ENCODE peak calls at places on chromosomes 3 and 15, in eight cellular contexts. C is aorta, Y is cardiac fibroblast, F is dorsolateral prefrontal cortex, Z is AG09309, T is mammary epithelial cell, B is tibial nerve, P is AG10803. J is an unnamed sample.
A peak's percentile ranks its signal among the peaks of the same experiment; 100 is the strongest.

GRCh38 chr3:87766736-87767135 is 292.1 kb downstream of the CGGBP1 start:
- DNase-seq in C (no peak), Y (no peak), F (no peak), Z (no peak), T (no peak), B (no peak), P (no peak), J (no peak)

GRCh38 chr3:13762931-13763330 is 116.9 kb downstream of the WNT7A start:
- DNase-seq in C (no peak), Y (no peak), F (no peak), Z (no peak), T (no peak), B (no peak), P (no peak), J (no peak)

GRCh38 chr3:48561045-48561736 is 2.4 kb downstream of the UCN2 start:
- DNase-seq in C (peak; percentile 89), Y (peak; percentile 66), F (no peak), Z (no peak), T (no peak), B (no peak), P (peak; percentile 39), J (no peak)

GRCh38 chr15:49530106-49530505 is 90.5 kb downstream of the FAM227B start:
- DNase-seq in C (no peak), Y (no peak), F (no peak), Z (peak; percentile 20), T (peak; percentile 16), B (no peak), P (peak; percentile 50), J (no peak)

GRCh38 chr3:136624894-136625815 is 127.0 kb downstream of the STAG1 start:
- DNase-seq in C (no peak), Y (no peak), F (no peak), Z (no peak), T (peak; percentile 27), B (no peak), P (no peak), J (no peak)

GRCh38 chr15:55630921-55631320 is 42.8 kb upstream of the PYGO1 start:
- DNase-seq in C (no peak), Y (no peak), F (no peak), Z (no peak), T (no peak), B (no peak), P (no peak), J (no peak)

GRCh38 chr3:150277444-150277843 is 130.7 kb upstream of the TSC22D2 start:
- DNase-seq in C (no peak), Y (no peak), F (no peak), Z (no peak), T (no peak), B (no peak), P (no peak), J (no peak)

GRCh38 chr15:72070817-72071447 is 47.0 kb downstream of the MYO9A start:
- DNase-seq in C (no peak), Y (no peak), F (no peak), Z (no peak), T (no peak), B (no peak), P (no peak), J (no peak)

GRCh38 chr3:36774072-36774471 is 9.7 kb upstream of the DCLK3 start:
- DNase-seq in C (no peak), Y (peak; percentile 7), F (no peak), Z (no peak), T (no peak), B (no peak), P (peak; percentile 37), J (no peak)

GRCh38 chr3:171173732-171174131 is 147.2 kb upstream of the SLC2A2 start:
- DNase-seq in C (no peak), Y (no peak), F (peak; percentile 72), Z (no peak), T (no peak), B (no peak), P (no peak), J (no peak)

GRCh38 chr3:31534036-31534435 is 1.3 kb downstream of the STT3B start:
- DNase-seq in C (no peak), Y (peak; percentile 12), F (no peak), Z (no peak), T (peak; percentile 27), B (no peak), P (peak; percentile 16), J (no peak)

GRCh38 chr3:154775821-154776548 is 304.1 kb upstream of the MME start:
- DNase-seq in C (no peak), Y (no peak), F (no peak), Z (no peak), T (no peak), B (no peak), P (no peak), J (no peak)

GRCh38 chr3:157794771-157795170 is 291.6 kb upstream of the VEPH1 start:
- DNase-seq in C (no peak), Y (peak; percentile 54), F (no peak), Z (peak; percentile 61), T (peak; percentile 50), B (no peak), P (peak; percentile 83), J (no peak)

GRCh38 chr3:112639451-112640332 is 1.3 kb downstream of the CCDC80 start:
- DNase-seq in C (no peak), Y (peak; percentile 61), F (no peak), Z (no peak), T (no peak), B (no peak), P (peak; percentile 66), J (no peak)

GRCh38 chr15:78055923-78056713 is 21.4 kb downstream of the TBC1D2B start:
- DNase-seq in C (no peak), Y (no peak), F (no peak), Z (no peak), T (peak; percentile 30), B (no peak), P (no peak), J (no peak)

GRCh38 chr15:25635190-25635589 is 196.4 kb upstream of the UBE3A start:
- DNase-seq in C (no peak), Y (no peak), F (no peak), Z (no peak), T (no peak), B (no peak), P (no peak), J (no peak)

GRCh38 chr3:183490653-183491052 is 62.2 kb upstream of the MCF2L2 start:
- DNase-seq in C (no peak), Y (no peak), F (no peak), Z (no peak), T (peak; percentile 83), B (no peak), P (no peak), J (peak; percentile 21)

GRCh38 chr3:129994883-129995559 is 20.5 kb downstream of the TRH start:
- DNase-seq in C (no peak), Y (no peak), F (no peak), Z (no peak), T (peak; percentile 75), B (no peak), P (no peak), J (no peak)
- H3K4me3 ChIP-seq in C (no peak overlapping the region), Y (no peak overlapping the region), F (no peak overlapping the region), Z (no peak overlapping the region), T (no peak overlapping the region), B (no peak overlapping the region), P (no peak overlapping the region), J (no peak overlapping the region)

DNA sequence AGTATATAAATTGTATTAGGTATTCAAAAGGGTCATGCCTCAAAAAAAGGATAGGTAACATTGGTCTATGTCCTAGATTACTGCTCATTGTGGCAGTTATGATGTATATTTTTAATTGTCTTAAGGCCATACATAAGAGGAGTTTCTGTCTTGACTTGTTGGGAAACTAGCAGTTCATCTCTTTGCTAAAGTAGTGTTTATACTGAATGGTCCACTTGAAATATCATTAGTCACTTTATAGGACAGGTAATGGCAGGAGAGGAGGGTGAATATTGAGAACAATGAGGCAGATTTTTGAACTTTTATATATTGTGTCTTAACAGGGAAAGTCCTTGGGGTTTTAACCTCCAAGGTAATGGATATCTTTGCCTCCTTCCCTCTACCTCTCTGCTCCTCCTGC is 58.4 kb downstream of the TP63 start:
- DNase-seq in C (no peak), Y (no peak), F (no peak), Z (no peak), T (peak; percentile 59), B (no peak), P (no peak), J (no peak)
- H3K4me3 ChIP-seq in C (no peak overlapping the region), Y (no peak overlapping the region), F (no peak overlapping the region), Z (no peak overlapping the region), T (no peak overlapping the region), B (no peak overlapping the region), P (no peak overlapping the region), J (no peak overlapping the region)

GRCh38 chr3:184511741-184512140 is 49.8 kb upstream of the EPHB3 start:
- DNase-seq in C (no peak), Y (no peak), F (no peak), Z (no peak), T (no peak), B (no peak), P (no peak), J (no peak)

GRCh38 chr3:184508938-184509337 is 52.6 kb upstream of the EPHB3 start:
- DNase-seq in C (no peak), Y (no peak), F (no peak), Z (no peak), T (no peak), B (no peak), P (no peak), J (no peak)

GRCh38 chr3:184513276-184514150 is 48.1 kb upstream of the EPHB3 start:
- DNase-seq in C (peak; percentile 94), Y (peak; percentile 83), F (peak; percentile 71), Z (no peak), T (peak; percentile 63), B (peak; percentile 91), P (peak; percentile 67), J (peak; percentile 97)

GRCh38 chr3:184512621-184513020 is 49.0 kb upstream of the EPHB3 start:
- DNase-seq in C (no peak), Y (no peak), F (no peak), Z (no peak), T (no peak), B (no peak), P (no peak), J (no peak)

GRCh38 chr3:184514151-184514490 is 47.5 kb upstream of the EPHB3 start:
- DNase-seq in C (no peak), Y (no peak), F (no peak), Z (no peak), T (no peak), B (no peak), P (no peak), J (no peak)
- H3K4me3 ChIP-seq in C (no peak overlapping the region), Y (no peak overlapping the region), F (peak overlapping the region; percentile 54), Z (no peak overlapping the region), T (no peak overlapping the region), B (peak overlapping the region; percentile 40), P (peak overlapping the region; percentile 31), J (no peak overlapping the region)

GRCh38 chr15:99931703-99932603 is 198.7 kb upstream of the LYSMD4 start:
- DNase-seq in C (no peak), Y (no peak), F (no peak), Z (no peak), T (peak; percentile 9), B (no peak), P (no peak), J (peak; percentile 36)

GRCh38 chr15:99930696-99931095 is 197.5 kb upstream of the LYSMD4 start:
- DNase-seq in C (no peak), Y (no peak), F (no peak), Z (no peak), T (no peak), B (no peak), P (no peak), J (peak; percentile 50)

GRCh38 chr15:99925661-99926461 is 192.6 kb upstream of the LYSMD4 start:
- DNase-seq in C (peak; percentile 88), Y (peak; percentile 11), F (no peak), Z (no peak), T (peak; percentile 46), B (no peak), P (no peak), J (peak; percentile 96)

GRCh38 chr15:99928429-99928981 is 195.3 kb upstream of the LYSMD4 start:
- DNase-seq in C (peak; percentile 92), Y (peak; percentile 86), F (peak; percentile 81), Z (peak; percentile 18), T (peak; percentile 65), B (peak; percentile 74), P (peak; percentile 68), J (peak; percentile 97)

GRCh38 chr15:99929266-99929665 is 196.0 kb upstream of the LYSMD4 start:
- DNase-seq in C (no peak), Y (no peak), F (no peak), Z (no peak), T (no peak), B (no peak), P (no peak), J (peak; percentile 14)
- H3K4me3 ChIP-seq in C (no peak overlapping the region), Y (no peak overlapping the region), F (no peak overlapping the region), Z (no peak overlapping the region), T (no peak overlapping the region), B (no peak overlapping the region), P (no peak overlapping the region), J (no peak overlapping the region)